ENCODE peak calls at places on chromosomes 6 and 20, in six cellular contexts. A is A549, J is HepG2, X is sigmoid colon, G is esophagus muscularis mucosa, D is tibial nerve. H is an unnamed sample.

GRCh38 chr6:36335465-36336209 is 1.1 kb downstream of the BNIP5 start:
- DNase-seq in A (no peak), J (no peak), X (no peak), G (no peak), D (no peak), H (no peak)

GRCh38 chr20:61556116-61556515 is 304.1 kb downstream of the CDH4 start:
- DNase-seq in A (peak), J (no peak), X (no peak), G (no peak), D (no peak), H (no peak)

GRCh38 chr20:49768204-49769124 is 44.2 kb upstream of the SLC9A8 start:
- DNase-seq in A (peak), J (peak), X (peak), G (no peak), D (peak), H (peak)

GRCh38 chr6:168584251-168584650 is 143.3 kb downstream of the SMOC2 start:
- DNase-seq in A (no peak), J (no peak), X (no peak), G (no peak), D (no peak), H (no peak)

GRCh38 chr6:131946992-131947955 is 3.9 kb downstream of the CCN2 start:
- DNase-seq in A (peak), J (peak), X (no peak), G (no peak), D (no peak), H (no peak)

GRCh38 chr6:15615837-15616236 is 47.0 kb downstream of the DTNBP1 start:
- DNase-seq in A (no peak), J (peak), X (no peak), G (no peak), D (no peak), H (no peak)

GRCh38 chr6:117502580-117502979 is 20.1 kb downstream of the DCBLD1 start:
- DNase-seq in A (no peak), J (no peak), X (no peak), G (no peak), D (no peak), H (no peak)

GRCh38 chr6:79005024-79005423 is 73.0 kb downstream of the PHIP start:
- DNase-seq in A (no peak), J (no peak), X (no peak), G (no peak), D (no peak), H (no peak)

GRCh38 chr6:113739066-113739655 is 118.0 kb upstream of the MARCKS start:
- DNase-seq in A (no peak), J (no peak), X (no peak), G (no peak), D (no peak), H (no peak)

GRCh38 chr6:133503330-133503729 is 262.2 kb downstream of the EYA4 start:
- DNase-seq in A (no peak), J (no peak), X (no peak), G (no peak), D (no peak), H (no peak)

GRCh38 chr20:5658897-5659296 is 91.3 kb upstream of the SHLD1 start:
- DNase-seq in A (peak), J (peak), X (peak), G (no peak), D (peak), H (peak)

GRCh38 chr6:34144581-34145160 is 1.2 kb downstream of the GRM4 start:
- DNase-seq in A (no peak), J (no peak), X (no peak), G (no peak), D (no peak), H (no peak)

GRCh38 chr20:61052796-61053442 is 199.1 kb upstream of the CDH4 start:
- DNase-seq in A (no peak), J (no peak), X (no peak), G (no peak), D (no peak), H (no peak)

GRCh38 chr20:62355527-62356142 is 11.5 kb downstream of the LAMA5 start:
- DNase-seq in A (peak), J (peak), X (peak), G (no peak), D (no peak), H (no peak)

GRCh38 chr20:52572687-52573086 is 381.1 kb upstream of the ZFP64 start:
- DNase-seq in A (no peak), J (no peak), X (no peak), G (no peak), D (no peak), H (no peak)

GRCh38 chr20:52577696-52578095 is 386.1 kb upstream of the ZFP64 start:
- DNase-seq in A (no peak), J (no peak), X (no peak), G (no peak), D (no peak), H (no peak)

GRCh38 chr20:52578559-52578958 is 387.0 kb upstream of the ZFP64 start:
- DNase-seq in A (no peak), J (no peak), X (no peak), G (no peak), D (no peak), H (no peak)
- TF ChIP-seq EP300 in A (no peak), J (no peak), X (no peak), G (no peak), D (no peak), H (no peak)

GRCh38 chr6:52788478-52788877 is 15.1 kb downstream of the GSTA1 start:
- DNase-seq in A (peak), J (peak), X (no peak), G (no peak), D (no peak), H (no peak)

GRCh38 chr6:52786249-52786956 is 17.2 kb downstream of the GSTA1 start:
- DNase-seq in A (no peak), J (no peak), X (no peak), G (no peak), D (no peak), H (no peak)

GRCh38 chr6:52790841-52791240 is 12.8 kb downstream of the GSTA1 start:
- DNase-seq in A (no peak), J (no peak), X (no peak), G (no peak), D (no peak), H (no peak)

DNA sequence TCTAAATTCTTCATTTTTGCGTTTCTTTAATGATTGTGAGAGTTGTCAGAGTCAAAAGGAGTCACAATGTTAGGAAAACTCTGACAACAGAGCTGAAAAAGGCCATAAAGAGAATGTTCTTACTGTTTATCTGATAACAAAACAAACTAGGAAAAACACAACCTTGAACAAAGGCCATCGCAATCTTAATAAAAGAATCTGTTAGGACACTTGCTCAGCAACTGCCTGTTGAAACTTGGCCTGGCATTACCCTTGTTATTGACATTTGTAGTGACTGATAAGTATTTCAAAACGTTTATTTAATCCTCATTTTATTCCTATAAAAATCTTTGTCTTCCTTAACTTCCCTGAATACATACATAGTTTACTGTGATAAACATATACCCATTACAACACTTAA is 15.7 kb downstream of the GSTA1 start:
- DNase-seq in A (no peak), J (peak), X (no peak), G (no peak), D (no peak), H (no peak)
- H3K27ac ChIP-seq in A (no peak), J (peak), X (no peak), G (no peak), D (no peak), H (peak)

GRCh38 chr6:5996701-5997419 is 9.9 kb downstream of the NRN1 start:
- DNase-seq in A (no peak), J (no peak), X (no peak), G (no peak), D (no peak), H (no peak)

GRCh38 chr6:5994234-5994998 is 12.3 kb downstream of the NRN1 start:
- DNase-seq in A (no peak), J (no peak), X (no peak), G (no peak), D (no peak), H (no peak)

GRCh38 chr6:5994999-5995698 is 11.6 kb downstream of the NRN1 start:
- DNase-seq in A (no peak), J (no peak), X (no peak), G (no peak), D (no peak), H (no peak)

GRCh38 chr6:5997420-5998093 is 9.2 kb downstream of the NRN1 start:
- DNase-seq in A (no peak), J (no peak), X (no peak), G (no peak), D (no peak), H (no peak)

GRCh38 chr6:5995705-5996686 is 10.7 kb downstream of the NRN1 start:
- DNase-seq in A (peak), J (peak), X (peak), G (peak), D (peak), H (no peak)
- TF ChIP-seq POLR2A in A (no peak), J (no peak), X (no peak), G (no peak), D (no peak), H (no peak)

GRCh38 chr6:141415896-141416295 is 716.8 kb upstream of the GJE1 start:
- DNase-seq in A (no peak), J (no peak), X (no peak), G (no peak), D (no peak), H (no peak)

GRCh38 chr6:141418076-141418475 is 714.6 kb upstream of the GJE1 start:
- DNase-seq in A (no peak), J (no peak), X (no peak), G (no peak), D (no peak), H (no peak)

GRCh38 chr6:141426400-141426980 is 706.2 kb upstream of the GJE1 start:
- DNase-seq in A (no peak), J (no peak), X (no peak), G (no peak), D (no peak), H (no peak)

DNA sequence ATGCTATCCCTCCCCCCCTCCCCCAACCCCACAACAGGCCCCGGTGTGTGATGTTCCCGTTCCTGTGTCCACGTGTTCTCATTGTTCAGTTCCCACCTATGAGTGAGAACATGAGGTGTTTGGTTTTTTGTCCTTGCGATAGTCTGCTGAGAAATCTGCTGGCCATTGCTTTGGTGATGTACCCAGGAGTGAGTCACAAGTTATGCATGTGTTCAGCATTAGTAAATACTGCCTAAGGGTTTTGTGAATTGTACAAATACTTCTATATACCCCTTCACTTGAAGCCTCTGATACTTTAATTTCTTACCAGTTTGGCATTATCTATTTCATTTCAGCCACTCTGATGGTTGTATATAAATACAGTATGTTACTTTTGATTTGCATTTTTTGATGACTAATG is 711.3 kb upstream of the GJE1 start:
- DNase-seq in A (peak), J (no peak), X (no peak), G (no peak), D (no peak), H (no peak)
- TF ChIP-seq EP300 in A (no peak), J (no peak), X (no peak), G (no peak), D (no peak), H (no peak)